ENCODE peak calls at places on chromosomes 7 and 10, in eight cellular contexts. F is uterus, P is skeletal muscle cell, D is cardiac muscle cell, B is ACHN, Z is T-helper 17 cell, L is NCI-H526 treated with DMSO at 0.1 percent for 48 hours, Y is amniotic epithelial cell. V is an unnamed sample.

GRCh38 chr7:2530076-2530967 is 10.7 kb downstream of the LFNG start:
- DNase-seq in Y (no peak), P (no peak), B (peak), F (peak), D (no peak), L (no peak), Z (peak), V (no peak)

GRCh38 chr7:130887182-130888016 is 153.4 kb upstream of the KLF14 start:
- DNase-seq in L (no peak), D (no peak), F (no peak), P (no peak), B (peak), Z (no peak), Y (peak), V (no peak)

GRCh38 chr7:140022582-140023211 is 40.1 kb downstream of the PARP12 start:
- DNase-seq in D (no peak), L (no peak), P (peak), F (no peak), Z (no peak), B (no peak), Y (no peak), V (peak)

GRCh38 chr10:69828115-69828870 is 26.6 kb downstream of the COL13A1 start:
- DNase-seq in Y (no peak), Z (no peak), B (no peak), L (no peak), P (no peak), F (no peak), D (no peak), V (no peak)

GRCh38 chr10:102101152-102101551 is 19.0 kb downstream of the LDB1 start:
- DNase-seq in D (no peak), B (no peak), Y (no peak), P (no peak), F (no peak), Z (no peak), L (no peak), V (no peak)

GRCh38 chr7:24820730-24821044 is 63.4 kb upstream of the GSDME start:
- DNase-seq in L (no peak), Z (no peak), B (peak), F (no peak), D (peak), P (no peak), Y (no peak), V (no peak)

GRCh38 chr7:52154382-52154781 is 837.8 kb upstream of the COBL start:
- DNase-seq in Z (no peak), D (no peak), F (no peak), B (peak), Y (no peak), P (no peak), L (no peak), V (no peak)

GRCh38 chr10:3735175-3735574 is 49.8 kb downstream of the KLF6 start:
- DNase-seq in D (no peak), P (no peak), F (no peak), B (no peak), Y (no peak), L (no peak), Z (no peak), V (no peak)

GRCh38 chr10:117477961-117478670 is 64.4 kb upstream of the EMX2 start:
- DNase-seq in B (peak), L (no peak), Z (no peak), D (no peak), F (no peak), P (peak), Y (peak), V (no peak)

GRCh38 chr10:132441818-132442217 is 44.8 kb downstream of the PWWP2B start:
- DNase-seq in L (no peak), B (no peak), P (no peak), D (no peak), F (no peak), Z (no peak), Y (no peak), V (no peak)

GRCh38 chr10:93465806-93466675 is 16.1 kb downstream of the MYOF start:
- DNase-seq in Z (no peak), Y (peak), P (peak), F (peak), B (peak), L (no peak), D (no peak), V (peak)